ENCODE peak calls at places on chromosome 11, in seven cellular contexts. W, I, B, P, J, C and V are unnamed samples.

GRCh38 chr11:133934599-133935550 is 21.9 kb downstream of the IGSF9B start:
- ATAC-seq in W (peak; percentile 47), I (peak; percentile 26), B (peak; percentile 89), P (no peak), J (peak; percentile 92), C (peak; percentile 41), V (peak; percentile 45)

GRCh38 chr11:117180020-117180419 is 1.5 kb downstream of the SIDT2 start:
- ATAC-seq in W (peak; percentile 0), I (no peak), B (no peak), P (no peak), J (no peak), C (no peak), V (no peak)

GRCh38 chr11:65981101-65981740 is 19.7 kb downstream of the SART1 start:
- ATAC-seq in W (no peak), I (no peak), B (peak; percentile 17), P (no peak), J (no peak), C (no peak), V (no peak)

GRCh38 chr11:34208266-34209135 is 103.1 kb downstream of the NAT10 start:
- ATAC-seq in W (peak; percentile 22), I (no peak), B (peak; percentile 28), P (no peak), J (peak; percentile 39), C (no peak), V (peak; percentile 26)

GRCh38 chr11:70378506-70379134 is 19.7 kb upstream of the CTTN start:
- ATAC-seq in W (peak; percentile 58), I (no peak), B (peak; percentile 65), P (no peak), J (no peak), C (no peak), V (no peak)

GRCh38 chr11:86064236-86064803 is 4.6 kb downstream of the PICALM start:
- ATAC-seq in W (no peak), I (no peak), B (no peak), P (no peak), J (no peak), C (no peak), V (no peak)

GRCh38 chr11:59728913-59729312 is 15.3 kb upstream of the OR10V1 start:
- ATAC-seq in W (no peak), I (no peak), B (no peak), P (peak; percentile 36), J (peak; percentile 11), C (no peak), V (no peak)

GRCh38 chr11:26971961-26972360 is 22.0 kb upstream of the FIBIN start:
- ATAC-seq in W (no peak), I (no peak), B (no peak), P (no peak), J (no peak), C (no peak), V (no peak)

GRCh38 chr11:14089690-14090462 is 127.4 kb downstream of the SPON1 start:
- ATAC-seq in W (no peak), I (no peak), B (no peak), P (no peak), J (peak; percentile 88), C (no peak), V (no peak)

GRCh38 chr11:119689318-119689717 is 39.7 kb downstream of the NECTIN1 start:
- ATAC-seq in W (no peak), I (no peak), B (no peak), P (no peak), J (no peak), C (no peak), V (no peak)

GRCh38 chr11:93668171-93668570 is 6.7 kb downstream of the CEP295 start:
- ATAC-seq in W (no peak), I (no peak), B (no peak), P (no peak), J (no peak), C (no peak), V (no peak)

GRCh38 chr11:56624661-56625110 is 10.0 kb upstream of the OR5M1 start:
- ATAC-seq in W (peak; percentile 70), I (no peak), B (no peak), P (no peak), J (peak; percentile 36), C (peak; percentile 76), V (no peak)

GRCh38 chr11:11582261-11582701 is 39.5 kb downstream of the GALNT18 start:
- ATAC-seq in W (no peak), I (no peak), B (no peak), P (no peak), J (peak; percentile 6), C (no peak), V (no peak)

GRCh38 chr11:65613091-65613928 is 711 bp downstream of the MAP3K11 start:
- ATAC-seq in W (no peak), I (no peak), B (no peak), P (no peak), J (no peak), C (no peak), V (no peak)

GRCh38 chr11:47593492-47593933 is 698 bp downstream of the C1QTNF4 start:
- ATAC-seq in W (peak; percentile 11), I (no peak), B (no peak), P (no peak), J (no peak), C (no peak), V (no peak)

GRCh38 chr11:86570020-86570419 is 102.4 kb downstream of the ME3 start:
- ATAC-seq in W (no peak), I (no peak), B (no peak), P (no peak), J (no peak), C (peak; percentile 15), V (no peak)

GRCh38 chr11:130581631-130582030 is 133.2 kb downstream of the ADAMTS15 start:
- ATAC-seq in W (no peak), I (no peak), B (no peak), P (no peak), J (no peak), C (no peak), V (no peak)

GRCh38 chr11:2077061-2077802 is 62.0 kb downstream of the IGF2 start:
- ATAC-seq in W (no peak), I (peak; percentile 73), B (peak; percentile 47), P (peak; percentile 58), J (no peak), C (peak; percentile 96), V (no peak)

GRCh38 chr11:47995318-47995717 is 15.0 kb downstream of the PTPRJ start:
- ATAC-seq in W (peak; percentile 25), I (no peak), B (no peak), P (no peak), J (no peak), C (no peak), V (no peak)

GRCh38 chr11:11486002-11486401 is 133.0 kb upstream of the CSNK2A3 start:
- ATAC-seq in W (no peak), I (no peak), B (no peak), P (no peak), J (no peak), C (no peak), V (no peak)

GRCh38 chr11:111635706-111636045 is 33.4 kb downstream of the SIK2 start:
- ATAC-seq in W (no peak), I (no peak), B (peak; percentile 44), P (no peak), J (peak; percentile 98), C (no peak), V (peak; percentile 74)

GRCh38 chr11:126328444-126328843 is 24.6 kb downstream of the DCPS start:
- ATAC-seq in W (no peak), I (no peak), B (no peak), P (no peak), J (no peak), C (no peak), V (no peak)

GRCh38 chr11:132969892-132970291 is 562.4 kb downstream of the OPCML start:
- ATAC-seq in W (no peak), I (no peak), B (no peak), P (no peak), J (no peak), C (no peak), V (no peak)

GRCh38 chr11:70590356-70590991 is 192.1 kb downstream of the CTTN start:
- ATAC-seq in W (no peak), I (no peak), B (no peak), P (no peak), J (no peak), C (no peak), V (no peak)

GRCh38 chr11:16512842-16513241 is 156.5 kb upstream of the SOX6 start:
- ATAC-seq in W (no peak), I (no peak), B (no peak), P (no peak), J (no peak), C (no peak), V (no peak)

GRCh38 chr11:16511109-16511806 is 154.9 kb upstream of the SOX6 start:
- ATAC-seq in W (no peak), I (no peak), B (no peak), P (no peak), J (no peak), C (no peak), V (no peak)

GRCh38 chr11:16512163-16512562 is 155.8 kb upstream of the SOX6 start:
- ATAC-seq in W (no peak), I (no peak), B (no peak), P (no peak), J (no peak), C (no peak), V (no peak)

DNA sequence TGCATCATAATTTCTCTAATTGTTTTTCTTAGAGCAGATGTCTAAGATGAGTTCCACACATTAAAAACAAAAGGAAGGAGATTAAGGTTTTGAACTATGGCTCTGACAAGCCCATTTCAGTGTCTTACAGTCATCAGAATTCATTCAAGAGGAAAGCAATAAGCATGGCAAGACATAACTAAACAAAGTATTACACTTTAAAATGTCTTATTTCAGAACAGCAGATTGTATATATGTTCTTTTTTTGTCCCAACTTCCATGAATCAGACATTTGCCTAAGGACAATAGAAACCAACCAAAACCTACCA is 155.4 kb upstream of the SOX6 start:
- ATAC-seq in W (no peak), I (no peak), B (no peak), P (no peak), J (no peak), C (no peak), V (no peak)
- H3K27ac ChIP-seq in W (no peak overlapping the region), I (no peak overlapping the region), B (no peak overlapping the region), P (no peak overlapping the region), J (no peak overlapping the region), C (no peak overlapping the region), V (no peak overlapping the region)

GRCh38 chr11:73218106-73218829 is at the start of gene P2RY2:
- ATAC-seq in W (peak; percentile 77), I (peak; percentile 49), B (peak; percentile 94), P (peak; percentile 38), J (peak; percentile 88), C (peak; percentile 84), V (peak; percentile 82)
- H3K27ac ChIP-seq in W (no peak within 1 kb of the TSS), I (no peak within 1 kb of the TSS), B (peak within 1 kb of the TSS; percentile 59), P (no peak within 1 kb of the TSS), J (peak within 1 kb of the TSS; percentile 6), C (peak within 1 kb of the TSS; percentile 33), V (no peak within 1 kb of the TSS)

DNA sequence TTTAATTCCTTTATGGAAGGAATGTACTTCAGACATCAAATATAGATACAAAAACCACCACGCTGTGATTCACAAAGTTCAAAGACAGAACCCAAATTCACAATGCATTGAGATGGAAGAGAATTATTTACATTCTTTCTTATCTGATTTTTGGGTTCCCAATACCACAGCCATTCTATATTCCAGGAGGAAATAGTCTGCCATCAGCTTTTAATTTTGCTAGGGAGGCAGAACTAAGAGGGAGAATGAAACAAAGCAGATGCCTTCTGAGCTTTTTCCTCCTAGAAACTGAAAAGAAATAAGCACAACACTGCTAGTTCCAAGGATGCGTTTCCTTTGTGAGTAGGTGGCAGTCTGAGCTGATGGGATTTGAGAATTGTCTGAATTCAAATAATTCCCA is 283.0 kb upstream of the NARS2 start:
- ATAC-seq in W (no peak), I (no peak), B (no peak), P (no peak), J (no peak), C (no peak), V (no peak)
- H3K27ac ChIP-seq in W (no peak overlapping the region), I (no peak overlapping the region), B (no peak overlapping the region), P (no peak overlapping the region), J (no peak overlapping the region), C (no peak overlapping the region), V (no peak overlapping the region)

GRCh38 chr11:12674571-12674935 is 332 bp downstream of the TEAD1 start:
- ATAC-seq in W (peak; percentile 36), I (peak; percentile 9), B (peak; percentile 55), P (peak; percentile 16), J (peak; percentile 46), C (peak; percentile 35), V (peak; percentile 48)
- H3K27ac ChIP-seq in W (peak overlapping the region; percentile 71), I (no peak overlapping the region), B (peak overlapping the region; percentile 71), P (no peak overlapping the region), J (peak overlapping the region; percentile 91), C (peak overlapping the region; percentile 43), V (peak overlapping the region; percentile 100)